ENCODE peak calls at places on chromosomes 11 and 22, in eight cellular contexts. P is left lung, H is HT-29, D is gastrocnemius medialis, L is T-cell, N is osteoblast, G is NCI-H2081, F is breast epithelium. T is an unnamed sample.

GRCh38 chr11:2752204-2752772 is 52.5 kb upstream of the KCNQ1OT1 start:
- DNase-seq in H (no peak), N (peak; percentile 47), F (peak; percentile 30), G (no peak), D (no peak), P (no peak), L (no peak), T (peak; percentile 41)

GRCh38 chr22:36743591-36744412 is 32.1 kb downstream of the IFT27 start:
- DNase-seq in H (no peak), F (peak; percentile 34), D (no peak), G (no peak), P (no peak), L (no peak), N (peak; percentile 41), T (no peak)

GRCh38 chr11:32438346-32438882 is 3.1 kb upstream of the WT1 start:
- DNase-seq in G (no peak), N (no peak), H (no peak), D (no peak), L (no peak), P (no peak), F (no peak), T (no peak)

GRCh38 chr11:44993971-44994705 is 43.5 kb upstream of the TP53I11 start:
- DNase-seq in P (no peak), G (peak; percentile 42), D (no peak), N (no peak), F (no peak), H (no peak), L (no peak), T (no peak)

GRCh38 chr22:24752091-24752623 is 22.4 kb downstream of the PIWIL3 start:
- DNase-seq in N (no peak), L (no peak), H (no peak), F (no peak), D (no peak), P (no peak), G (no peak), T (no peak)

GRCh38 chr11:115618428-115618827 is 114.2 kb upstream of the CADM1 start:
- DNase-seq in L (no peak), H (no peak), D (no peak), G (no peak), P (no peak), F (no peak), N (no peak), T (no peak)

GRCh38 chr11:44950036-44950624 is 553 bp downstream of the TP53I11 start:
- DNase-seq in G (no peak), D (no peak), N (peak; percentile 93), F (no peak), H (no peak), L (no peak), P (peak; percentile 90), T (no peak)

GRCh38 chr11:111586305-111586915 is 15.8 kb upstream of the SIK2 start:
- DNase-seq in G (peak; percentile 60), N (no peak), P (no peak), F (no peak), D (no peak), L (no peak), H (peak; percentile 87), T (peak; percentile 67)

GRCh38 chr11:64951529-64951928 is 15.8 kb upstream of the GPHA2 start:
- DNase-seq in F (no peak), P (no peak), L (no peak), D (no peak), N (no peak), H (no peak), G (no peak), T (no peak)

GRCh38 chr11:75554258-75555022 is 7.6 kb upstream of the SERPINH1 start:
- DNase-seq in N (peak; percentile 98), H (no peak), G (no peak), L (no peak), F (peak; percentile 64), D (peak; percentile 64), P (peak; percentile 82), T (peak; percentile 56)

GRCh38 chr22:43993072-43993760 is 30.9 kb upstream of the PARVB start:
- DNase-seq in F (no peak), L (peak; percentile 35), P (peak; percentile 75), D (peak; percentile 53), N (peak; percentile 97), G (peak; percentile 39), H (peak; percentile 43), T (peak; percentile 36)

GRCh38 chr11:33830903-33831648 is 56.8 kb upstream of the FBXO3 start:
- DNase-seq in D (no peak), F (no peak), N (no peak), P (no peak), G (no peak), L (no peak), H (no peak), T (no peak)

GRCh38 chr11:84558085-84558905 is 1068.8 kb downstream of the DLG2 start:
- DNase-seq in F (no peak), P (no peak), N (peak; percentile 42), D (peak; percentile 14), G (peak; percentile 24), H (peak; percentile 61), L (no peak), T (peak; percentile 42)

GRCh38 chr11:12376259-12376971 is 956 bp upstream of the PARVA start:
- DNase-seq in F (no peak), P (no peak), G (no peak), D (peak; percentile 59), N (peak; percentile 69), H (peak; percentile 21), L (no peak), T (no peak)

GRCh38 chr11:6992457-6993431 is 27.4 kb downstream of the ZNF214 start:
- DNase-seq in H (no peak), P (no peak), G (no peak), D (no peak), F (no peak), N (peak; percentile 52), L (no peak), T (no peak)

GRCh38 chr11:57278721-57279095 is 41.7 kb upstream of the APLNR start:
- DNase-seq in F (no peak), L (no peak), D (no peak), G (no peak), H (no peak), N (no peak), P (no peak), T (no peak)

GRCh38 chr22:17980638-17981051 is 43.7 kb downstream of the MICAL3 start:
- DNase-seq in D (peak; percentile 37), L (peak; percentile 16), F (no peak), H (peak; percentile 22), P (no peak), N (no peak), G (no peak), T (no peak)

GRCh38 chr22:49551897-49552659 is 275.6 kb downstream of the BRD1 start:
- DNase-seq in N (peak; percentile 69), D (no peak), P (no peak), H (no peak), G (no peak), F (peak; percentile 12), L (no peak), T (no peak)

GRCh38 chr11:3043315-3043871 is 13.8 kb downstream of the CARS1 start:
- DNase-seq in L (no peak), D (peak; percentile 99), H (no peak), G (no peak), N (peak; percentile 96), P (no peak), F (peak; percentile 72), T (no peak)

GRCh38 chr11:55942785-55943392 is 6.7 kb upstream of the OR5I1 start:
- DNase-seq in F (no peak), N (no peak), L (no peak), P (no peak), G (no peak), H (peak; percentile 73), D (no peak), T (peak; percentile 52)

GRCh38 chr11:119872911-119873310 is 143.9 kb upstream of the NECTIN1 start:
- DNase-seq in F (no peak), N (no peak), H (no peak), P (no peak), G (no peak), D (no peak), L (no peak), T (no peak)

GRCh38 chr11:75031224-75031753 is 42.6 kb downstream of the NEU3 start:
- DNase-seq in H (no peak), G (no peak), P (no peak), F (no peak), L (no peak), D (no peak), N (peak; percentile 84), T (peak; percentile 16)

GRCh38 chr11:121464352-121464946 is 11.7 kb upstream of the SORL1-AS1 start:
- DNase-seq in H (peak; percentile 76), P (peak; percentile 80), N (peak; percentile 84), G (no peak), L (peak; percentile 45), D (no peak), F (peak; percentile 77), T (peak; percentile 94)

GRCh38 chr11:117688255-117688797 is 108.7 kb downstream of the DSCAML1 start:
- DNase-seq in F (no peak), H (no peak), N (no peak), P (no peak), L (no peak), G (no peak), D (no peak), T (no peak)

GRCh38 chr11:33514079-33514690 is 186.4 kb downstream of the C11orf91 start:
- DNase-seq in F (no peak), D (no peak), G (no peak), H (no peak), P (no peak), N (no peak), L (no peak), T (no peak)

GRCh38 chr11:3231851-3232744 is at the start of gene MRGPRE:
- DNase-seq in F (no peak), N (peak; percentile 86), L (no peak), G (no peak), P (peak; percentile 79), H (peak; percentile 46), D (no peak), T (no peak)

GRCh38 chr11:16312242-16312641 is 44.1 kb downstream of the SOX6 start:
- DNase-seq in N (peak; percentile 22), P (no peak), L (no peak), F (no peak), H (no peak), D (no peak), G (no peak), T (no peak)

GRCh38 chr11:129375731-129376657 is at the start of gene BARX2:
- DNase-seq in H (peak; percentile 92), L (no peak), D (no peak), P (peak; percentile 83), G (peak; percentile 56), N (peak; percentile 90), F (peak; percentile 70), T (peak; percentile 65)

GRCh38 chr11:121476379-121477032 is 23.7 kb upstream of the SORL1-AS1 start:
- DNase-seq in H (peak; percentile 83), L (no peak), P (no peak), N (no peak), G (no peak), D (no peak), F (no peak), T (peak; percentile 76)

GRCh38 chr11:120121914-120122473 is 15.9 kb downstream of the TRIM29 start:
- DNase-seq in D (no peak), L (no peak), N (peak; percentile 53), G (no peak), F (no peak), P (peak; percentile 66), H (peak; percentile 90), T (peak; percentile 95)

GRCh38 chr11:134139873-134140331 is 71.0 kb downstream of the JAM3 start:
- DNase-seq in G (peak; percentile 61), L (no peak), N (peak; percentile 86), H (peak; percentile 87), P (no peak), D (peak; percentile 53), F (no peak), T (peak; percentile 75)

GRCh38 chr22:37161442-37161841 is 11.7 kb upstream of the IL2RB start:
- DNase-seq in N (peak; percentile 69), L (no peak), D (no peak), F (no peak), H (peak; percentile 11), P (no peak), G (no peak), T (peak; percentile 26)

T was measured in SW480.